ENCODE peak calls at places on chromosomes 2 and 18, in ten cellular contexts. W is KG1; D is activated CD8-positive, alpha-beta memory T cell treated with anti-CD3 and anti-CD28 coated beads for 24 hours; J is neural progenitor cell; G is activated naive CD4-positive, alpha-beta T cell treated with anti-CD3 and anti-CD28 coated beads, Interleukin-2, amount 10 ng/mL, durations not matched to agents 7 days and 5 days; E is H7; P is T follicular helper cell; S is DMS79; I is GM13977; K is stimulated activated CD8-positive, alpha-beta memory T cell treated with anti-CD3 and anti-CD28 coated beads, Interleukin-15, amount 100 ng/mL, for 4 hours. Y is an unnamed sample.

GRCh38 chr18:62848946-62849345 is 133.6 kb downstream of the PHLPP1 start:
- DNase-seq in W (no peak), D (no peak), J (no peak), G (no peak), E (no peak), P (no peak), S (no peak), I (no peak), K (no peak), Y (no peak)

GRCh38 chr2:195543063-195543462 is 114.0 kb upstream of the SLC39A10 start:
- DNase-seq in W (no peak), D (no peak), J (no peak), G (peak; percentile 40), E (no peak), P (no peak), S (no peak), I (no peak), K (no peak), Y (no peak)

GRCh38 chr2:239763433-239764097 is 261.6 kb downstream of the NDUFA10 start:
- DNase-seq in W (no peak), D (no peak), J (peak; percentile 56), G (peak; percentile 12), E (peak; percentile 72), P (no peak), S (no peak), I (no peak), K (no peak), Y (no peak)

GRCh38 chr2:31980674-31981356 is 30.0 kb downstream of the MEMO1 start:
- DNase-seq in W (no peak), D (no peak), J (peak; percentile 9), G (no peak), E (peak; percentile 49), P (no peak), S (no peak), I (peak; percentile 80), K (no peak), Y (no peak)

GRCh38 chr2:221060335-221060734 is 511.8 kb downstream of the EPHA4 start:
- DNase-seq in W (no peak), D (no peak), J (no peak), G (no peak), E (no peak), P (no peak), S (no peak), I (no peak), K (no peak), Y (no peak)

GRCh38 chr2:64488050-64488974 is 34.4 kb downstream of the LGALSL start:
- DNase-seq in W (peak; percentile 70), D (peak; percentile 93), J (peak; percentile 83), G (peak; percentile 86), E (peak; percentile 64), P (peak; percentile 60), S (no peak), I (peak; percentile 75), K (peak; percentile 60), Y (peak; percentile 45)

GRCh38 chr2:222548997-222549396 is 106.9 kb downstream of the FARSB start:
- DNase-seq in W (no peak), D (no peak), J (peak; percentile 83), G (no peak), E (peak; percentile 45), P (no peak), S (no peak), I (no peak), K (no peak), Y (no peak)

GRCh38 chr2:156896294-156896693 is 361.2 kb upstream of the GALNT5 start:
- DNase-seq in W (peak; percentile 47), D (no peak), J (no peak), G (peak; percentile 20), E (no peak), P (no peak), S (no peak), I (peak; percentile 3), K (no peak), Y (no peak)

GRCh38 chr2:130887643-130888042 is 50.9 kb downstream of the ARHGEF4 start:
- DNase-seq in W (no peak), D (no peak), J (no peak), G (no peak), E (no peak), P (no peak), S (no peak), I (no peak), K (no peak), Y (no peak)

GRCh38 chr2:6392966-6393365 is 472.7 kb downstream of the CMPK2 start:
- DNase-seq in W (no peak), D (no peak), J (no peak), G (no peak), E (no peak), P (no peak), S (no peak), I (no peak), K (no peak), Y (no peak)

GRCh38 chr2:27264253-27264752 is 1.5 kb upstream of the SLC30A3 start:
- DNase-seq in W (no peak), D (peak; percentile 75), J (peak; percentile 58), G (no peak), E (peak; percentile 87), P (no peak), S (peak; percentile 12), I (no peak), K (no peak), Y (no peak)

GRCh38 chr18:54558609-54559585 is 32.1 kb upstream of the DYNAP start:
- DNase-seq in W (no peak), D (no peak), J (peak; percentile 21), G (no peak), E (no peak), P (no peak), S (no peak), I (peak; percentile 13), K (no peak), Y (no peak)

GRCh38 chr2:207046642-207047213 is 107.4 kb downstream of the CPO start:
- DNase-seq in W (peak; percentile 45), D (peak; percentile 64), J (no peak), G (peak; percentile 43), E (no peak), P (no peak), S (peak; percentile 68), I (peak; percentile 12), K (no peak), Y (peak; percentile 13)

GRCh38 chr2:232838406-232838874 is 31.6 kb upstream of the SNORC start:
- DNase-seq in W (peak; percentile 8), D (peak; percentile 77), J (no peak), G (peak; percentile 69), E (no peak), P (peak; percentile 48), S (no peak), I (peak; percentile 59), K (peak; percentile 47), Y (peak; percentile 58)

GRCh38 chr2:74688881-74689280 is 34.8 kb downstream of the SEMA4F start:
- DNase-seq in W (no peak), D (no peak), J (no peak), G (no peak), E (no peak), P (no peak), S (no peak), I (no peak), K (no peak), Y (no peak)

GRCh38 chr2:240480834-240481623 is 45.6 kb downstream of the GPC1 start:
- DNase-seq in W (no peak), D (peak; percentile 47), J (no peak), G (no peak), E (peak; percentile 34), P (no peak), S (no peak), I (peak; percentile 4), K (no peak), Y (no peak)

GRCh38 chr2:39632871-39633270 is 32.8 kb upstream of the TMEM178A start:
- DNase-seq in W (no peak), D (no peak), J (peak; percentile 3), G (no peak), E (no peak), P (no peak), S (no peak), I (no peak), K (no peak), Y (no peak)

GRCh38 chr2:233919938-233920337 is 2.8 kb downstream of the TRPM8 start:
- DNase-seq in W (no peak), D (no peak), J (no peak), G (no peak), E (no peak), P (no peak), S (no peak), I (no peak), K (no peak), Y (no peak)

GRCh38 chr2:31318360-31319336 is 84.7 kb downstream of the EHD3 start:
- DNase-seq in W (peak; percentile 76), D (peak; percentile 65), J (no peak), G (peak; percentile 54), E (no peak), P (no peak), S (no peak), I (peak; percentile 30), K (no peak), Y (no peak)

GRCh38 chr2:37168217-37168981 is 11.6 kb upstream of the EIF2AK2 start:
- DNase-seq in W (no peak), D (no peak), J (peak; percentile 56), G (peak; percentile 40), E (peak; percentile 87), P (peak; percentile 4), S (no peak), I (peak; percentile 82), K (no peak), Y (no peak)

GRCh38 chr18:24915547-24915946 is 436.4 kb downstream of the ZNF521 start:
- DNase-seq in W (no peak), D (no peak), J (no peak), G (no peak), E (no peak), P (no peak), S (no peak), I (no peak), K (no peak), Y (no peak)

GRCh38 chr2:116180072-116180471 is 1634.4 kb upstream of the DDX18 start:
- DNase-seq in W (no peak), D (no peak), J (no peak), G (no peak), E (peak; percentile 1), P (no peak), S (no peak), I (no peak), K (no peak), Y (no peak)

GRCh38 chr2:240143801-240144648 is 3.6 kb upstream of the OTOS start:
- DNase-seq in W (peak; percentile 36), D (peak; percentile 97), J (peak; percentile 82), G (peak; percentile 86), E (peak; percentile 96), P (peak; percentile 67), S (peak; percentile 26), I (peak; percentile 89), K (peak; percentile 56), Y (peak; percentile 69)

GRCh38 chr2:198918331-198918730 is 539.4 kb downstream of the SATB2 start:
- DNase-seq in W (no peak), D (no peak), J (no peak), G (no peak), E (no peak), P (no peak), S (no peak), I (no peak), K (no peak), Y (no peak)

GRCh38 chr2:136301012-136301411 is 183.1 kb upstream of the CXCR4 start:
- DNase-seq in W (no peak), D (no peak), J (no peak), G (no peak), E (no peak), P (no peak), S (no peak), I (no peak), K (no peak), Y (no peak)

GRCh38 chr2:224369028-224369632 is 32.8 kb downstream of the FAM124B start:
- DNase-seq in W (peak; percentile 30), D (no peak), J (peak; percentile 78), G (no peak), E (peak; percentile 52), P (no peak), S (no peak), I (peak; percentile 45), K (no peak), Y (no peak)

GRCh38 chr18:62398291-62398690 is 73.2 kb downstream of the TNFRSF11A start:
- DNase-seq in W (no peak), D (no peak), J (no peak), G (no peak), E (no peak), P (no peak), S (no peak), I (no peak), K (no peak), Y (no peak)

GRCh38 chr2:102672124-102672786 is 52.9 kb downstream of the SLC9A2 start:
- DNase-seq in W (peak; percentile 33), D (no peak), J (no peak), G (no peak), E (no peak), P (no peak), S (no peak), I (no peak), K (no peak), Y (no peak)